ENCODE peak calls at places on chromosomes 5 and 9, in seven cellular contexts. K is RPMI8226; C is Kasumi-1; D is stimulated activated naive CD4-positive, alpha-beta T cell; F is GM04503; Z is foreskin melanocyte; P is small intestine. R is an unnamed sample.

GRCh38 chr5:64807505-64807904 is 38.8 kb downstream of the CWC27 start:
- DNase-seq in K (no peak), C (no peak), D (no peak), F (no peak), Z (no peak), P (no peak), R (no peak)

GRCh38 chr9:127570533-127571111 is 41.5 kb upstream of the STXBP1 start:
- DNase-seq in K (peak; percentile 67), C (no peak), D (no peak), F (no peak), Z (no peak), P (no peak), R (no peak)

GRCh38 chr9:110619831-110620230 is 40.3 kb upstream of the SVEP1 start:
- DNase-seq in K (no peak), C (no peak), D (no peak), F (no peak), Z (no peak), P (no peak), R (no peak)

GRCh38 chr9:135070964-135071735 is 16.3 kb upstream of the OLFM1 start:
- DNase-seq in K (no peak), C (no peak), D (no peak), F (no peak), Z (no peak), P (no peak), R (no peak)

GRCh38 chr9:108552459-108553040 is 303.2 kb downstream of the ACTL7B start:
- DNase-seq in K (no peak), C (no peak), D (no peak), F (no peak), Z (no peak), P (peak; percentile 19), R (no peak)

GRCh38 chr5:135964670-135965320 is 10.0 kb upstream of the LECT2 start:
- DNase-seq in K (no peak), C (no peak), D (no peak), F (no peak), Z (no peak), P (no peak), R (no peak)

GRCh38 chr9:135343136-135343535 is 136.4 kb upstream of the PPP1R26 start:
- DNase-seq in K (no peak), C (no peak), D (no peak), F (no peak), Z (no peak), P (no peak), R (no peak)

GRCh38 chr9:105663914-105664313 is 1.7 kb downstream of the TAL2 start:
- DNase-seq in K (no peak), C (no peak), D (no peak), F (no peak), Z (no peak), P (no peak), R (no peak)

GRCh38 chr9:32411753-32412152 is 27.3 kb downstream of the ACO1 start:
- DNase-seq in K (no peak), C (no peak), D (no peak), F (no peak), Z (no peak), P (no peak), R (no peak)

GRCh38 chr5:137250421-137250820 is 248.7 kb downstream of the SPOCK1 start:
- DNase-seq in K (no peak), C (no peak), D (no peak), F (no peak), Z (no peak), P (no peak), R (no peak)

GRCh38 chr5:135693371-135693955 is 114.7 kb upstream of the CXCL14 start:
- DNase-seq in K (no peak), C (no peak), D (no peak), F (no peak), Z (no peak), P (no peak), R (no peak)

GRCh38 chr5:60842859-60843692 is 993 bp downstream of the ELOVL7 start:
- DNase-seq in K (peak; percentile 31), C (no peak), D (no peak), F (no peak), Z (no peak), P (peak; percentile 53), R (peak; percentile 43)

GRCh38 chr9:136567651-136568287 is 21.9 kb upstream of the NOTCH1 start:
- DNase-seq in K (no peak), C (no peak), D (no peak), F (no peak), Z (peak; percentile 86), P (peak; percentile 48), R (no peak)

GRCh38 chr9:86867658-86868313 is 79.5 kb downstream of the GAS1 start:
- DNase-seq in K (no peak), C (no peak), D (no peak), F (no peak), Z (no peak), P (peak; percentile 78), R (no peak)

GRCh38 chr9:72952914-72953313 is at the start of gene ALDH1A1:
- DNase-seq in K (no peak), C (no peak), D (no peak), F (no peak), Z (no peak), P (peak; percentile 89), R (no peak)

GRCh38 chr9:110426052-110426709 is 88.5 kb upstream of the TXNDC8 start:
- DNase-seq in K (no peak), C (peak; percentile 8), D (no peak), F (no peak), Z (no peak), P (peak; percentile 26), R (no peak)

GRCh38 chr5:73748510-73749410 is 122.8 kb downstream of the ARHGEF28 start:
- DNase-seq in K (no peak), C (no peak), D (no peak), F (peak; percentile 34), Z (no peak), P (no peak), R (no peak)

GRCh38 chr5:171533153-171533552 is 113.7 kb downstream of the FGF18 start:
- DNase-seq in K (no peak), C (no peak), D (no peak), F (no peak), Z (no peak), P (no peak), R (no peak)

GRCh38 chr9:86064220-86064619 is 35.1 kb downstream of the GOLM1 start:
- DNase-seq in K (no peak), C (no peak), D (no peak), F (no peak), Z (no peak), P (no peak), R (peak; percentile 76)

GRCh38 chr5:150623152-150623877 is 17.1 kb upstream of the SYNPO start:
- DNase-seq in K (no peak), C (no peak), D (no peak), F (no peak), Z (no peak), P (no peak), R (no peak)

GRCh38 chr5:65157906-65158603 is 323.7 kb downstream of the ADAMTS6 start:
- DNase-seq in K (no peak), C (no peak), D (no peak), F (no peak), Z (no peak), P (peak; percentile 20), R (no peak)

GRCh38 chr5:170945275-170945674 is 83.5 kb downstream of the RANBP17 start:
- DNase-seq in K (no peak), C (no peak), D (no peak), F (no peak), Z (no peak), P (no peak), R (no peak)

GRCh38 chr5:60844429-60844890 is 391 bp upstream of the ELOVL7 start:
- DNase-seq in K (no peak), C (no peak), D (no peak), F (no peak), Z (no peak), P (no peak), R (peak; percentile 20)

GRCh38 chr5:149838881-149839739 is 105.5 kb downstream of the PDE6A start:
- DNase-seq in K (no peak), C (no peak), D (no peak), F (no peak), Z (no peak), P (no peak), R (no peak)

GRCh38 chr5:111070272-111071134 is 1.0 kb upstream of the TSLP start:
- DNase-seq in K (peak; percentile 23), C (no peak), D (no peak), F (no peak), Z (no peak), P (no peak), R (no peak)

GRCh38 chr9:85223506-85224108 is 518.1 kb downstream of the AGTPBP1 start:
- DNase-seq in K (no peak), C (no peak), D (no peak), F (no peak), Z (no peak), P (no peak), R (no peak)

GRCh38 chr5:100409538-100409937 is 125.6 kb upstream of the FAM174A start:
- DNase-seq in K (no peak), C (no peak), D (no peak), F (no peak), Z (no peak), P (no peak), R (no peak)

GRCh38 chr9:4549751-4550295 is 59.6 kb downstream of the SLC1A1 start:
- DNase-seq in K (no peak), C (no peak), D (no peak), F (no peak), Z (no peak), P (no peak), R (no peak)

GRCh38 chr5:38265546-38266179 is 7.3 kb downstream of the EGFLAM start:
- DNase-seq in K (peak; percentile 73), C (peak; percentile 27), D (peak; percentile 1), F (no peak), Z (peak; percentile 31), P (peak; percentile 31), R (peak; percentile 73)